ENCODE peak calls at places on chromosomes 12 and 14, in six cellular contexts. One of them, this sample, is unnamed.
A peak's percentile ranks its signal among the peaks of the same experiment; 100 is the strongest.

GRCh38 chr14:67599698-67600561 is at the start of gene PIGH:
- DNase-seq in esophagus squamous epithelium: peak; percentile 42
- DNase-seq in foreskin fibroblast: peak; percentile 75
- DNase-seq in body of pancreas: peak; percentile 91
- DNase-seq in PC-3: peak; percentile 88
- DNase-seq in suprapubic skin: peak; percentile 94
- DNase-seq in this sample: peak; percentile 89

GRCh38 chr14:49865431-49865859 is 12.9 kb upstream of the NEMF start:
- DNase-seq in esophagus squamous epithelium: no peak
- DNase-seq in foreskin fibroblast: peak; percentile 60
- DNase-seq in body of pancreas: peak; percentile 77
- DNase-seq in PC-3: peak; percentile 88
- DNase-seq in suprapubic skin: no peak
- DNase-seq in this sample: peak; percentile 80

GRCh38 chr14:102728509-102728908 is 48.7 kb upstream of the TRAF3 start:
- DNase-seq in esophagus squamous epithelium: no peak
- DNase-seq in foreskin fibroblast: no peak
- DNase-seq in body of pancreas: no peak
- DNase-seq in PC-3: no peak
- DNase-seq in suprapubic skin: no peak
- DNase-seq in this sample: no peak

GRCh38 chr14:60695327-60695726 is 28.8 kb downstream of the SIX4 start:
- DNase-seq in esophagus squamous epithelium: no peak
- DNase-seq in foreskin fibroblast: no peak
- DNase-seq in body of pancreas: no peak
- DNase-seq in PC-3: no peak
- DNase-seq in suprapubic skin: no peak
- DNase-seq in this sample: no peak

GRCh38 chr14:79656496-79656895 is 554.8 kb downstream of the DIO2 start:
- DNase-seq in esophagus squamous epithelium: no peak
- DNase-seq in foreskin fibroblast: no peak
- DNase-seq in body of pancreas: no peak
- DNase-seq in PC-3: no peak
- DNase-seq in suprapubic skin: no peak
- DNase-seq in this sample: no peak

GRCh38 chr14:46063872-46064271 is 587.7 kb downstream of the RPL10L start:
- DNase-seq in esophagus squamous epithelium: no peak
- DNase-seq in foreskin fibroblast: no peak
- DNase-seq in body of pancreas: no peak
- DNase-seq in PC-3: peak; percentile 53
- DNase-seq in suprapubic skin: no peak
- DNase-seq in this sample: no peak

GRCh38 chr14:96737869-96738268 is 59.3 kb upstream of the VRK1 start:
- DNase-seq in esophagus squamous epithelium: no peak
- DNase-seq in foreskin fibroblast: no peak
- DNase-seq in body of pancreas: no peak
- DNase-seq in PC-3: no peak
- DNase-seq in suprapubic skin: no peak
- DNase-seq in this sample: no peak

GRCh38 chr12:111424189-111424792 is 18.6 kb downstream of the SH2B3 start:
- DNase-seq in esophagus squamous epithelium: no peak
- DNase-seq in foreskin fibroblast: no peak
- DNase-seq in body of pancreas: no peak
- DNase-seq in PC-3: no peak
- DNase-seq in suprapubic skin: no peak
- DNase-seq in this sample: no peak

GRCh38 chr12:95239216-95239615 is 21.6 kb downstream of the VEZT start:
- DNase-seq in esophagus squamous epithelium: no peak
- DNase-seq in foreskin fibroblast: no peak
- DNase-seq in body of pancreas: no peak
- DNase-seq in PC-3: no peak
- DNase-seq in suprapubic skin: no peak
- DNase-seq in this sample: no peak

GRCh38 chr12:2803635-2804380 is 8.7 kb upstream of the ITFG2 start:
- DNase-seq in esophagus squamous epithelium: no peak
- DNase-seq in foreskin fibroblast: no peak
- DNase-seq in body of pancreas: no peak
- DNase-seq in PC-3: no peak
- DNase-seq in suprapubic skin: no peak
- DNase-seq in this sample: no peak

GRCh38 chr12:2811791-2812190 is 677 bp upstream of the ITFG2 start:
- DNase-seq in esophagus squamous epithelium: no peak
- DNase-seq in foreskin fibroblast: no peak
- DNase-seq in body of pancreas: no peak
- DNase-seq in PC-3: no peak
- DNase-seq in suprapubic skin: no peak
- DNase-seq in this sample: no peak

GRCh38 chr12:2804390-2805145 is 7.9 kb upstream of the ITFG2 start:
- DNase-seq in esophagus squamous epithelium: no peak
- DNase-seq in foreskin fibroblast: peak; percentile 75
- DNase-seq in body of pancreas: peak; percentile 27
- DNase-seq in PC-3: peak; percentile 15
- DNase-seq in suprapubic skin: no peak
- DNase-seq in this sample: peak; percentile 90

GRCh38 chr12:2805146-2805525 is 7.3 kb upstream of the ITFG2 start:
- DNase-seq in esophagus squamous epithelium: no peak
- DNase-seq in foreskin fibroblast: no peak
- DNase-seq in body of pancreas: no peak
- DNase-seq in PC-3: no peak
- DNase-seq in suprapubic skin: no peak
- DNase-seq in this sample: no peak

DNA sequence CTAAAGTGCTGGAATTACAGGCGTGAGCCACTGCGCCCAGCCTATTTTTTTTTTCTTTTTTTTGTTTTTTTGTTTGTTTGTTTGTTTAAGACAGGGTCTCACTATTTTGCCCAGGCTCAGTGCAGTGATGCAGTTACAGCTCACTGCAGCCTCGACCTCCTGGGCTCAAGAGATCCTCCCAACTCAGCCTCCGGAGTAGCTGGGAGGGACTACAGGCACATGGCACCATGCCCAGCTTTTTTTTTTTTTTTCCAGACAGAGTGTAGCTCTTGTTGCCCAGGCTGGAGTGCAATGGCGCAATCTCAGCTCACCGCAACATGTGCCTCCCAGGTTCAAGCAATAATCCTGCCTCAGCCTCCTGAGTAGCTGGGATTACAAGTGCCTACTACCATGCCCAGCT is 5.8 kb upstream of the ITFG2 start:
- DNase-seq in esophagus squamous epithelium: no peak
- DNase-seq in foreskin fibroblast: no peak
- DNase-seq in body of pancreas: no peak
- DNase-seq in PC-3: no peak
- DNase-seq in suprapubic skin: no peak
- DNase-seq in this sample: no peak
- TF ChIP-seq CTCF in esophagus squamous epithelium: no peak
- TF ChIP-seq CTCF in foreskin fibroblast: no peak
- TF ChIP-seq CTCF in body of pancreas: no peak
- TF ChIP-seq CTCF in PC-3: no peak
- TF ChIP-seq CTCF in suprapubic skin: no peak
- TF ChIP-seq CTCF in this sample: no peak

GRCh38 chr12:116142936-116143882 is 134.3 kb downstream of the MED13L start:
- DNase-seq in esophagus squamous epithelium: no peak
- DNase-seq in foreskin fibroblast: peak; percentile 79
- DNase-seq in body of pancreas: no peak
- DNase-seq in PC-3: peak; percentile 93
- DNase-seq in suprapubic skin: no peak
- DNase-seq in this sample: no peak

GRCh38 chr12:116141833-116142162 is 135.7 kb downstream of the MED13L start:
- DNase-seq in esophagus squamous epithelium: no peak
- DNase-seq in foreskin fibroblast: no peak
- DNase-seq in body of pancreas: no peak
- DNase-seq in PC-3: no peak
- DNase-seq in suprapubic skin: no peak
- DNase-seq in this sample: no peak

GRCh38 chr12:116138781-116139180 is 138.7 kb downstream of the MED13L start:
- DNase-seq in esophagus squamous epithelium: no peak
- DNase-seq in foreskin fibroblast: no peak
- DNase-seq in body of pancreas: no peak
- DNase-seq in PC-3: no peak
- DNase-seq in suprapubic skin: no peak
- DNase-seq in this sample: no peak

GRCh38 chr12:116140559-116140958 is 136.9 kb downstream of the MED13L start:
- DNase-seq in esophagus squamous epithelium: no peak
- DNase-seq in foreskin fibroblast: no peak
- DNase-seq in body of pancreas: no peak
- DNase-seq in PC-3: no peak
- DNase-seq in suprapubic skin: no peak
- DNase-seq in this sample: no peak

DNA sequence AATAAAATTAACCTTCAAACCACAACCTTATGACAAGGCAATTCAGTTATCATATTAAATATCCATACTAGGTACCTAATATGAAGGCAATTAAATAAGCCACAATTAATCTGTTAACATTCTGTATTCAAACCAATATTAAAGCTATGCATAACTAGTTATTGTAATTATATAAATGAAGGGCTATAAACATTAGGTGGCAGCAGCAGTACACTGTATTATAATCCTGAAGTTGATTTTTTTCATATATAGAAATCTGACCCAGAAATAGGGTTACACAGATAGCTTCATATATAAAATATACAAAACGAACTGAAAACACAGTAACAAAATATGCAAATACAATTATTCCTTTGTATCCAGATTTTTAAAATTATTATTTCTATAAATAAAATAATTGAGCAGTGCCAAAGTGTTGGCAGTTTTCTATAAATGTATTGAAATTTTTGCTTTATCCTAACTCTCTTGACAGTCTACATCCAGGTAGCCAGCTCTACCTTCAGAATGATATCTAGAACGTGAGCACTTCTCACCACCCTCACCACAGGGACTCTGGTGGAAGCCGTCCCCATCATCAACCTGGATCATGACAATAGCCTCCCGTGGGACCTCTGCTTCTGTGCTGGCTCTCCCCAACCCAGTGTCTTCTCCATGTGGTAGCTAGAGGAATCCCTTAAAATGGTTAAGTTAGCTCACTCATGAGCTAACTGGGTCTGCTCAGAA is 136.2 kb downstream of the MED13L start:
- DNase-seq in esophagus squamous epithelium: no peak
- DNase-seq in foreskin fibroblast: no peak
- DNase-seq in body of pancreas: no peak
- DNase-seq in PC-3: peak; percentile 41
- DNase-seq in suprapubic skin: no peak
- DNase-seq in this sample: no peak
- TF ChIP-seq CTCF in esophagus squamous epithelium: no peak
- TF ChIP-seq CTCF in foreskin fibroblast: no peak
- TF ChIP-seq CTCF in body of pancreas: no peak
- TF ChIP-seq CTCF in PC-3: peak; percentile 66
- TF ChIP-seq CTCF in suprapubic skin: no peak
- TF ChIP-seq CTCF in this sample: peak; percentile 31

DNA sequence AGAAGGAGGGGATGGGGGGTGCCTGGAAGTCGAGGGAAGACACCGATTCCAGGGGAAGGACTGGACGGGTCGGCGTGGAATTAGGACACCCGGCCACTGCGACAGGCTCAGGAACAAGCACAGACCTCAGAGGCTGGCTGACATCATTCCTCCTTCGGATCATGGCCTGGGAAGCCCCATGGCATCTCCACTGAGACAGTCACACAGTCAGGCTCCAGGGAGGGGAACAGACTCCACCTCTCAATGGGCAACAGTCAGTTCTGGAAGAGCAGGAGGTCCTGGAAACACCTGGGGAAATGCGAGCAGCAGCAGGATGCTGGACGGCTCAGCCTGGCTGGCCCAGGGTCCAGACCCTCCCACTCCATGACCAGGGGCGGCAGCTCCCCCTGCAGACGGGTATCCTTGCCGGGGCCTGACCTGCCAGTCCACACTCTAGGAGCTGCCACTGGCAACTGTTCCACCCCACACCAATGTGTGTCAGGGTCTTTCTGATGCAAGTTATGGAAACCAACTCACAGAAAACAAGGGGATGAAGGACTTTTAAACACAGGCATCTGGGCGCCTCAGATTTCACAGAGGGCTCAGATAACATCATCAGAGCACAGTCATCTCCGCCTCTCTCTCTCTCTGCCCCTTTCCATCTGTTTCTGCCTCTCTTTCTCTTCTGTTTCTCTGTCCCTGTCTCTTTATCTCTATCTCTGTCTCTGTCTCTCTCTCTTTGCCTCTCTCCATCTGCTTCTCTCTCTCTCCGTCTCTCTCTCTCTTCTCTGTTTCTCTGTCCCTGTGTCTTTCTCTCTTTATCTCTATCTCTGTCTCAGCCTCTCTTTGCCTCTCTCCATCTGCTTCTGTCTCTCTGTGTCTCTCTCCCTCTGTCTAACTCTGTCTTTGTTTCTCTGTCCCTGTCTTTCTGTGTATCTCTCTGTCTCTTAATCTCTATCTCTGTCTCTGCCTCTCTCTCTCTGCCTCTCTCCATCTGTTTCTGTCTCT is 67.6 kb upstream of the FBRSL1 start:
- DNase-seq in esophagus squamous epithelium: no peak
- DNase-seq in foreskin fibroblast: no peak
- DNase-seq in body of pancreas: no peak
- DNase-seq in PC-3: no peak
- DNase-seq in suprapubic skin: no peak
- DNase-seq in this sample: no peak
- TF ChIP-seq CTCF in esophagus squamous epithelium: no peak
- TF ChIP-seq CTCF in foreskin fibroblast: no peak
- TF ChIP-seq CTCF in body of pancreas: no peak
- TF ChIP-seq CTCF in PC-3: peak; percentile 12
- TF ChIP-seq CTCF in suprapubic skin: no peak
- TF ChIP-seq CTCF in this sample: no peak

GRCh38 chr12:18340796-18341195 is 79.5 kb downstream of the PIK3C2G start:
- DNase-seq in esophagus squamous epithelium: no peak
- DNase-seq in foreskin fibroblast: peak; percentile 12
- DNase-seq in body of pancreas: no peak
- DNase-seq in PC-3: no peak
- DNase-seq in suprapubic skin: no peak
- DNase-seq in this sample: no peak

GRCh38 chr12:18339633-18340032 is 78.3 kb downstream of the PIK3C2G start:
- DNase-seq in esophagus squamous epithelium: no peak
- DNase-seq in foreskin fibroblast: no peak
- DNase-seq in body of pancreas: no peak
- DNase-seq in PC-3: no peak
- DNase-seq in suprapubic skin: no peak
- DNase-seq in this sample: no peak

GRCh38 chr12:18340186-18340585 is 78.9 kb downstream of the PIK3C2G start:
- DNase-seq in esophagus squamous epithelium: no peak
- DNase-seq in foreskin fibroblast: no peak
- DNase-seq in body of pancreas: no peak
- DNase-seq in PC-3: no peak
- DNase-seq in suprapubic skin: no peak
- DNase-seq in this sample: no peak

GRCh38 chr12:18343708-18344107 is 82.4 kb downstream of the PIK3C2G start:
- DNase-seq in esophagus squamous epithelium: no peak
- DNase-seq in foreskin fibroblast: no peak
- DNase-seq in body of pancreas: no peak
- DNase-seq in PC-3: no peak
- DNase-seq in suprapubic skin: no peak
- DNase-seq in this sample: no peak

GRCh38 chr12:18345021-18345735 is 83.9 kb downstream of the PIK3C2G start:
- DNase-seq in esophagus squamous epithelium: no peak
- DNase-seq in foreskin fibroblast: peak; percentile 0
- DNase-seq in body of pancreas: no peak
- DNase-seq in PC-3: no peak
- DNase-seq in suprapubic skin: no peak
- DNase-seq in this sample: no peak
- TF ChIP-seq CTCF in esophagus squamous epithelium: no peak
- TF ChIP-seq CTCF in foreskin fibroblast: no peak
- TF ChIP-seq CTCF in body of pancreas: no peak
- TF ChIP-seq CTCF in PC-3: no peak
- TF ChIP-seq CTCF in suprapubic skin: no peak
- TF ChIP-seq CTCF in this sample: no peak